ENCODE peak calls at places on chromosomes 16 and 17, in seven cellular contexts. V, A, D, R, E, Y and Q are unnamed samples.

GRCh38 chr16:48165961-48166578 is 10.3 kb upstream of the ABCC12 start:
- DNase-seq in V (no peak), A (peak; percentile 19), D (no peak), R (no peak), E (no peak), Y (no peak), Q (peak; percentile 1)

GRCh38 chr17:31486351-31487062 is 95.0 kb downstream of the RAB11FIP4 start:
- DNase-seq in V (no peak), A (no peak), D (peak; percentile 42), R (no peak), E (no peak), Y (peak; percentile 52), Q (no peak)

GRCh38 chr16:89949121-89949742 is 677 bp downstream of the DEF8 start:
- DNase-seq in V (no peak), A (no peak), D (no peak), R (no peak), E (no peak), Y (peak; percentile 63), Q (no peak)

GRCh38 chr17:80663783-80664206 is 119.2 kb downstream of the RPTOR start:
- DNase-seq in V (peak; percentile 65), A (no peak), D (no peak), R (peak; percentile 23), E (no peak), Y (no peak), Q (no peak)

GRCh38 chr17:74268052-74268451 is 6.0 kb upstream of the DNAI2 start:
- DNase-seq in V (no peak), A (no peak), D (no peak), R (no peak), E (no peak), Y (no peak), Q (no peak)

GRCh38 chr16:50704245-50704644 is 10.8 kb downstream of the NOD2 start:
- DNase-seq in V (no peak), A (no peak), D (no peak), R (no peak), E (no peak), Y (no peak), Q (no peak)

GRCh38 chr16:67243481-67243880 is 3.8 kb downstream of the FHOD1 start:
- DNase-seq in V (no peak), A (no peak), D (no peak), R (no peak), E (no peak), Y (no peak), Q (no peak)

GRCh38 chr17:38558751-38559024 is 47.1 kb downstream of the SRCIN1 start:
- DNase-seq in V (no peak), A (peak; percentile 44), D (peak; percentile 12), R (no peak), E (no peak), Y (no peak), Q (peak; percentile 58)

GRCh38 chr16:70809392-70810060 is 8.6 kb upstream of the VAC14 start:
- DNase-seq in V (no peak), A (no peak), D (no peak), R (no peak), E (no peak), Y (no peak), Q (peak; percentile 10)

GRCh38 chr16:30054959-30055553 is 10.5 kb upstream of the ALDOA start:
- DNase-seq in V (no peak), A (no peak), D (peak; percentile 86), R (no peak), E (no peak), Y (no peak), Q (peak; percentile 18)

GRCh38 chr16:66446737-66447136 is 19.6 kb downstream of the BEAN1 start:
- DNase-seq in V (no peak), A (no peak), D (no peak), R (no peak), E (no peak), Y (no peak), Q (no peak)

GRCh38 chr17:36532435-36532975 is 2.2 kb downstream of the MYO19 start:
- DNase-seq in V (no peak), A (no peak), D (no peak), R (no peak), E (no peak), Y (no peak), Q (no peak)

GRCh38 chr17:76734080-76734840 is 2.9 kb downstream of the SRSF2 start:
- DNase-seq in V (no peak), A (no peak), D (peak; percentile 38), R (no peak), E (no peak), Y (no peak), Q (no peak)

GRCh38 chr17:82959242-82959930 is 119.6 kb upstream of the ZNF750 start:
- DNase-seq in V (no peak), A (no peak), D (no peak), R (no peak), E (no peak), Y (no peak), Q (no peak)

GRCh38 chr17:75778861-75779249 is 5.8 kb upstream of the UNK start:
- DNase-seq in V (no peak), A (peak; percentile 52), D (peak; percentile 64), R (peak; percentile 55), E (no peak), Y (no peak), Q (no peak)

GRCh38 chr16:28182183-28182582 is 29.6 kb downstream of the XPO6 start:
- DNase-seq in V (peak; percentile 54), A (no peak), D (no peak), R (peak; percentile 32), E (no peak), Y (no peak), Q (no peak)

GRCh38 chr17:45312477-45313418 is 4.1 kb downstream of the MAP3K14 start:
- DNase-seq in V (no peak), A (no peak), D (peak; percentile 43), R (no peak), E (no peak), Y (no peak), Q (no peak)

GRCh38 chr17:51362818-51363598 is 102.7 kb downstream of the UTP18 start:
- DNase-seq in V (no peak), A (no peak), D (no peak), R (no peak), E (no peak), Y (no peak), Q (no peak)

GRCh38 chr16:64317601-64318000 is 804.3 kb downstream of the CDH11 start:
- DNase-seq in V (no peak), A (no peak), D (no peak), R (no peak), E (no peak), Y (no peak), Q (no peak)

GRCh38 chr16:30934827-30935557 is 11.6 kb downstream of the FBXL19 start:
- DNase-seq in V (peak; percentile 41), A (no peak), D (no peak), R (no peak), E (no peak), Y (no peak), Q (no peak)

GRCh38 chr17:78130439-78131101 is at the start of gene TMC8:
- DNase-seq in V (no peak), A (no peak), D (peak; percentile 66), R (no peak), E (peak; percentile 67), Y (peak; percentile 67), Q (no peak)

GRCh38 chr16:85037050-85037410 is 9.4 kb downstream of the KIAA0513 start:
- DNase-seq in V (peak; percentile 24), A (no peak), D (no peak), R (no peak), E (no peak), Y (peak; percentile 12), Q (no peak)

GRCh38 chr17:56635640-56636039 is 42.1 kb downstream of the NOG start:
- DNase-seq in V (no peak), A (no peak), D (no peak), R (no peak), E (no peak), Y (no peak), Q (no peak)

GRCh38 chr17:58301504-58302150 is 20.9 kb upstream of the MPO start:
- DNase-seq in V (no peak), A (no peak), D (no peak), R (no peak), E (no peak), Y (no peak), Q (no peak)

GRCh38 chr17:28494445-28495188 is 11.5 kb upstream of the FOXN1 start:
- DNase-seq in V (peak; percentile 51), A (peak; percentile 42), D (no peak), R (peak; percentile 68), E (peak; percentile 73), Y (peak; percentile 84), Q (peak; percentile 68)

GRCh38 chr16:67880584-67880983 is 4.1 kb upstream of the NRN1L start:
- DNase-seq in V (no peak), A (no peak), D (no peak), R (no peak), E (no peak), Y (no peak), Q (no peak)

GRCh38 chr16:54873081-54873480 is 57.6 kb upstream of the IRX5 start:
- DNase-seq in V (peak; percentile 29), A (no peak), D (no peak), R (no peak), E (no peak), Y (no peak), Q (no peak)

GRCh38 chr16:10338426-10338825 is 47.4 kb upstream of the ATF7IP2 start:
- DNase-seq in V (no peak), A (no peak), D (no peak), R (no peak), E (no peak), Y (no peak), Q (no peak)

GRCh38 chr17:57551321-57552079 is 193.6 kb downstream of the CCDC182 start:
- DNase-seq in V (no peak), A (no peak), D (no peak), R (no peak), E (no peak), Y (no peak), Q (no peak)

GRCh38 chr17:74954665-74955421 is 17.7 kb downstream of the HID1 start:
- DNase-seq in V (no peak), A (no peak), D (no peak), R (no peak), E (no peak), Y (no peak), Q (no peak)

GRCh38 chr17:77332034-77332971 is 191.5 kb downstream of the SEC14L1 start:
- DNase-seq in V (no peak), A (no peak), D (peak; percentile 32), R (no peak), E (no peak), Y (no peak), Q (peak; percentile 16)

GRCh38 chr17:79627766-79628690 is 17.2 kb upstream of the RBFOX3 start:
- DNase-seq in V (no peak), A (no peak), D (no peak), R (no peak), E (no peak), Y (no peak), Q (no peak)

GRCh38 chr16:9849697-9850245 is 332.5 kb downstream of the GRIN2A start:
- DNase-seq in V (no peak), A (peak; percentile 1), D (no peak), R (no peak), E (no peak), Y (no peak), Q (no peak)

GRCh38 chr17:46163929-46164594 is 29.2 kb downstream of the KANSL1 start:
- DNase-seq in V (no peak), A (no peak), D (no peak), R (no peak), E (no peak), Y (no peak), Q (no peak)

GRCh38 chr17:38617967-38618760 is 12.4 kb upstream of the SRCIN1 start:
- DNase-seq in V (no peak), A (no peak), D (no peak), R (no peak), E (no peak), Y (no peak), Q (no peak)

GRCh38 chr17:76027159-76027839 is at the start of gene EVPL:
- DNase-seq in V (no peak), A (no peak), D (peak; percentile 96), R (no peak), E (no peak), Y (no peak), Q (no peak)